ENCODE peak calls at places on chromosomes 1 and 21, in four cellular contexts. One of them, this sample, is unnamed.

GRCh38 chr21:44453120-44453519 is 2.2 kb upstream of the LRRC3 start:
- DNase-seq in GM23338: no peak
- DNase-seq in HCT116: no peak
- DNase-seq in neural progenitor cell: no peak
- DNase-seq in this sample: no peak

GRCh38 chr1:232620356-232620841 is 9.5 kb downstream of the SIPA1L2 start:
- DNase-seq in GM23338: peak
- DNase-seq in HCT116: no peak
- DNase-seq in neural progenitor cell: no peak
- DNase-seq in this sample: peak

GRCh38 chr1:54888080-54888733 is 1.2 kb upstream of the DHCR24 start:
- DNase-seq in GM23338: peak
- DNase-seq in HCT116: no peak
- DNase-seq in neural progenitor cell: peak
- DNase-seq in this sample: no peak

GRCh38 chr1:110155878-110156522 is 5.7 kb downstream of the SLC6A17 start:
- DNase-seq in GM23338: peak
- DNase-seq in HCT116: no peak
- DNase-seq in neural progenitor cell: peak
- DNase-seq in this sample: peak

GRCh38 chr21:16569679-16570078 is 839.9 kb downstream of the USP25 start:
- DNase-seq in GM23338: no peak
- DNase-seq in HCT116: no peak
- DNase-seq in neural progenitor cell: no peak
- DNase-seq in this sample: no peak

GRCh38 chr1:39484564-39484963 is 6.9 kb upstream of the BMP8A start:
- DNase-seq in GM23338: no peak
- DNase-seq in HCT116: no peak
- DNase-seq in neural progenitor cell: no peak
- DNase-seq in this sample: no peak

GRCh38 chr1:77193951-77194350 is 25.3 kb downstream of the PIGK start:
- DNase-seq in GM23338: no peak
- DNase-seq in HCT116: no peak
- DNase-seq in neural progenitor cell: no peak
- DNase-seq in this sample: no peak

GRCh38 chr1:162873671-162874666 is 13.0 kb upstream of the CCDC190 start:
- DNase-seq in GM23338: peak
- DNase-seq in HCT116: no peak
- DNase-seq in neural progenitor cell: no peak
- DNase-seq in this sample: peak

GRCh38 chr1:173853074-173853473 is 14.7 kb downstream of the GAS5 start:
- DNase-seq in GM23338: peak
- DNase-seq in HCT116: no peak
- DNase-seq in neural progenitor cell: peak
- DNase-seq in this sample: no peak

GRCh38 chr1:207389728-207390464 is 64.2 kb upstream of the CR2 start:
- DNase-seq in GM23338: no peak
- DNase-seq in HCT116: peak
- DNase-seq in neural progenitor cell: no peak
- DNase-seq in this sample: peak

GRCh38 chr1:174021611-174022079 is 512 bp downstream of the RC3H1 start:
- DNase-seq in GM23338: peak
- DNase-seq in HCT116: no peak
- DNase-seq in neural progenitor cell: peak
- DNase-seq in this sample: peak

GRCh38 chr1:32702599-32703478 is at the start of gene SYNC:
- DNase-seq in GM23338: peak
- DNase-seq in HCT116: no peak
- DNase-seq in neural progenitor cell: peak
- DNase-seq in this sample: peak

GRCh38 chr1:236681184-236681583 is 5.1 kb upstream of the ACTN2 start:
- DNase-seq in GM23338: no peak
- DNase-seq in HCT116: no peak
- DNase-seq in neural progenitor cell: no peak
- DNase-seq in this sample: no peak

GRCh38 chr1:192632188-192632587 is 3.8 kb upstream of the RGS13 start:
- DNase-seq in GM23338: no peak
- DNase-seq in HCT116: no peak
- DNase-seq in neural progenitor cell: no peak
- DNase-seq in this sample: no peak

GRCh38 chr1:222073307-222073995 is 331.6 kb upstream of the DUSP10 start:
- DNase-seq in GM23338: no peak
- DNase-seq in HCT116: no peak
- DNase-seq in neural progenitor cell: no peak
- DNase-seq in this sample: peak

GRCh38 chr1:43317817-43318471 is 17.2 kb downstream of the TIE1 start:
- DNase-seq in GM23338: no peak
- DNase-seq in HCT116: no peak
- DNase-seq in neural progenitor cell: no peak
- DNase-seq in this sample: no peak

GRCh38 chr1:214935258-214935657 is 147.3 kb upstream of the KCNK2 start:
- DNase-seq in GM23338: no peak
- DNase-seq in HCT116: no peak
- DNase-seq in neural progenitor cell: no peak
- DNase-seq in this sample: no peak

GRCh38 chr1:57839067-57839466 is 415.2 kb upstream of the DAB1 start:
- DNase-seq in GM23338: no peak
- DNase-seq in HCT116: no peak
- DNase-seq in neural progenitor cell: no peak
- DNase-seq in this sample: no peak

GRCh38 chr1:55352080-55352800 is 137.1 kb upstream of the USP24 start:
- DNase-seq in GM23338: no peak
- DNase-seq in HCT116: no peak
- DNase-seq in neural progenitor cell: no peak
- DNase-seq in this sample: no peak

GRCh38 chr1:53295746-53296722 is 31.8 kb downstream of the LRP8 start:
- DNase-seq in GM23338: no peak
- DNase-seq in HCT116: no peak
- DNase-seq in neural progenitor cell: no peak
- DNase-seq in this sample: no peak

GRCh38 chr1:215682232-215682631 is 115.1 kb downstream of the KCTD3 start:
- DNase-seq in GM23338: peak
- DNase-seq in HCT116: no peak
- DNase-seq in neural progenitor cell: no peak
- DNase-seq in this sample: peak

GRCh38 chr1:228781801-228782661 is 46.8 kb downstream of the RHOU start:
- DNase-seq in GM23338: no peak
- DNase-seq in HCT116: no peak
- DNase-seq in neural progenitor cell: no peak
- DNase-seq in this sample: no peak

GRCh38 chr1:56811331-56811730 is 7.9 kb downstream of the FYB2 start:
- DNase-seq in GM23338: peak
- DNase-seq in HCT116: no peak
- DNase-seq in neural progenitor cell: peak
- DNase-seq in this sample: no peak

GRCh38 chr1:116738673-116739370 is 15.4 kb upstream of the CD2 start:
- DNase-seq in GM23338: no peak
- DNase-seq in HCT116: no peak
- DNase-seq in neural progenitor cell: no peak
- DNase-seq in this sample: no peak

GRCh38 chr1:215567491-215568286 is 585 bp downstream of the KCTD3 start:
- DNase-seq in GM23338: peak
- DNase-seq in HCT116: no peak
- DNase-seq in neural progenitor cell: peak
- DNase-seq in this sample: peak

GRCh38 chr1:246931549-246932365 is at the start of gene AHCTF1:
- DNase-seq in GM23338: peak
- DNase-seq in HCT116: peak
- DNase-seq in neural progenitor cell: peak
- DNase-seq in this sample: peak

GRCh38 chr1:246932366-246932700 is 585 bp upstream of the AHCTF1 start:
- DNase-seq in GM23338: no peak
- DNase-seq in HCT116: no peak
- DNase-seq in neural progenitor cell: peak
- DNase-seq in this sample: no peak

GRCh38 chr1:246933893-246934292 is 2.1 kb upstream of the AHCTF1 start:
- DNase-seq in GM23338: no peak
- DNase-seq in HCT116: no peak
- DNase-seq in neural progenitor cell: no peak
- DNase-seq in this sample: no peak

GRCh38 chr1:246934777-246935176 is 3.0 kb upstream of the AHCTF1 start:
- DNase-seq in GM23338: no peak
- DNase-seq in HCT116: no peak
- DNase-seq in neural progenitor cell: no peak
- DNase-seq in this sample: no peak

DNA sequence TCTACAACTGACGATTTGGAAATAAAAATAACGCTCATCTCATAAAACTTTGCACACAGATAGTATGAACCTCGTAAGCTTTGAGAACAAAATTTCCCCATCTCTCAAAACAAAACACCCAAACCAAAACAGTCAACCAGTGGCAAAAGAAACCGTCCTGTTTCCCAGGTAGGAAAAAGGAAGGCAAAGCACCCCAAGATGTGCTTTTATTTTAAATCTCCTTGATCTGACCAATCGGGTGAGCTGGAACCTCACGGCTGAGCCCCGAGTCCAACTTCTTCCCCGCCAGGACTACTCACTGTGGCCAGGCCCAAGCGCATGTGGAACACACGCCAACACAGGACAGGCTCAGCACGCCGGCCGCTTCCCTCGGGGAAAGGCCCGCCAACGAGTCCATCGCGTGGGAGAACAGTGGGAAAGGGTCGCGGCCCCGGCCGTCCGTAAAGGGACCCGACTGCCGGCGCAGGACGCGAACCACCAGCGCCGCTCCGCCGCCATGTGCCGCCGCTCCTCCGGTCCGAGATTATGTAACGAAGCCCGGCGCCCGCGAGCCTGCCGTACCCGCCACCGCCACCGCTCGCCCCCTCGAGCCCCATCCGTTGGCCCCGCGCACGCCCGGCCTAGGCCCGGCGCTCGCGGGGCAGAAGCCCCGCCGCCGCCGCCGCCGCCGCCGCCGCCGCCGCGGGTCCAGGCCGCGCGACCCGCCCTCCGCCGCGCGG is 759 bp downstream of the AHCTF1 start:
- DNase-seq in GM23338: peak
- DNase-seq in HCT116: no peak
- DNase-seq in neural progenitor cell: no peak
- DNase-seq in this sample: peak
- TF ChIP-seq EZH2phosphoT487 in GM23338: no peak
- TF ChIP-seq EZH2phosphoT487 in HCT116: no peak
- TF ChIP-seq EZH2phosphoT487 in neural progenitor cell: no peak
- TF ChIP-seq EZH2phosphoT487 in this sample: no peak

DNA sequence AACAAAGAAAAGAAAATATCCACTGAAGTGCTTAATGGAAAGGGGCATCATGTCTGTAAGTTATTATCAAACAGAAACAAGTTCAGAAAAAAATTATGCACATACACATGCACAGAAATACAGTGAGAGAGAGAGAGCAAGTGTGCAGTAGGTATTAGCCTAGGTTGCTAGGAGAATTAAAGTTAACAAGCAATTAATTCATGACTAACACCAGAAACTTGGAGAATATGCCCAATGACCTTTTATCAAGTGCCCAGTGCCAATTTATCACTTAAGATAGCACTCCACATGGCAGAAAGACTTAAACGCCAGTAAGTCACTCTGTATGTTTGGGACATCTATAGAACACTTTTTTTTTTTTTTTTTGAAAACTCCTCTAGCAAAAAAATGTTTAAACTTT is 56.2 kb upstream of the SLC16A1 start:
- DNase-seq in GM23338: no peak
- DNase-seq in HCT116: no peak
- DNase-seq in neural progenitor cell: no peak
- DNase-seq in this sample: no peak
- TF ChIP-seq EZH2phosphoT487 in GM23338: no peak
- TF ChIP-seq EZH2phosphoT487 in HCT116: no peak
- TF ChIP-seq EZH2phosphoT487 in neural progenitor cell: no peak
- TF ChIP-seq EZH2phosphoT487 in this sample: no peak

GRCh38 chr1:83115785-83116184 is 883.1 kb downstream of the TTLL7 start:
- DNase-seq in GM23338: no peak
- DNase-seq in HCT116: no peak
- DNase-seq in neural progenitor cell: no peak
- DNase-seq in this sample: no peak
- TF ChIP-seq EZH2phosphoT487 in GM23338: no peak
- TF ChIP-seq EZH2phosphoT487 in HCT116: no peak
- TF ChIP-seq EZH2phosphoT487 in neural progenitor cell: no peak
- TF ChIP-seq EZH2phosphoT487 in this sample: no peak

GRCh38 chr1:240687820-240688219 is 75.9 kb upstream of the GREM2 start:
- DNase-seq in GM23338: no peak
- DNase-seq in HCT116: no peak
- DNase-seq in neural progenitor cell: no peak
- DNase-seq in this sample: peak
- TF ChIP-seq EZH2phosphoT487 in GM23338: no peak
- TF ChIP-seq EZH2phosphoT487 in HCT116: no peak
- TF ChIP-seq EZH2phosphoT487 in neural progenitor cell: no peak
- TF ChIP-seq EZH2phosphoT487 in this sample: no peak

This sample was measured in PC-3.